ENCODE peak calls at places on chromosomes 6 and 20, in six cellular contexts. Q is neuronal stem cell, R is adrenal gland, U is WERI-Rb-1, P is DND-41, H is pancreas. K is an unnamed sample.

GRCh38 chr20:44134897-44135810 is 51.8 kb downstream of the JPH2 start:
- DNase-seq in Q (no peak), R (no peak), U (no peak), P (no peak), H (no peak), K (peak)

GRCh38 chr6:15588966-15589634 is 73.7 kb downstream of the DTNBP1 start:
- DNase-seq in Q (no peak), R (no peak), U (no peak), P (no peak), H (no peak), K (no peak)

GRCh38 chr6:17986656-17987575 is 519 bp downstream of the KIF13A start:
- DNase-seq in Q (peak), R (peak), U (peak), P (no peak), H (peak), K (no peak)

GRCh38 chr6:122393339-122393896 is 6.0 kb upstream of the HSF2 start:
- DNase-seq in Q (no peak), R (no peak), U (no peak), P (no peak), H (no peak), K (no peak)

GRCh38 chr6:148535976-148536375 is 193.3 kb downstream of the SASH1 start:
- DNase-seq in Q (no peak), R (no peak), U (no peak), P (no peak), H (no peak), K (no peak)

GRCh38 chr20:59145926-59146800 is 17.5 kb upstream of the ZNF831 start:
- DNase-seq in Q (no peak), R (no peak), U (no peak), P (no peak), H (no peak), K (no peak)

GRCh38 chr6:138188278-138188923 is 26.7 kb downstream of the ARFGEF3 start:
- DNase-seq in Q (no peak), R (no peak), U (no peak), P (no peak), H (no peak), K (no peak)

GRCh38 chr6:72760130-72760793 is 138.4 kb downstream of the KCNQ5 start:
- DNase-seq in Q (no peak), R (no peak), U (no peak), P (no peak), H (no peak), K (no peak)

GRCh38 chr6:81515562-81516453 is 236.7 kb downstream of the TENT5A start:
- DNase-seq in Q (no peak), R (no peak), U (no peak), P (no peak), H (no peak), K (no peak)

GRCh38 chr6:28565823-28566526 is 40.3 kb downstream of the GPX5 start:
- DNase-seq in Q (no peak), R (no peak), U (no peak), P (no peak), H (no peak), K (no peak)

GRCh38 chr6:168473197-168473596 is 32.2 kb downstream of the SMOC2 start:
- DNase-seq in Q (no peak), R (no peak), U (no peak), P (no peak), H (no peak), K (no peak)

GRCh38 chr6:123589317-123589716 is 47.4 kb downstream of the TRDN start:
- DNase-seq in Q (no peak), R (no peak), U (no peak), P (no peak), H (no peak), K (no peak)

GRCh38 chr6:136365781-136366354 is 76.2 kb upstream of the BCLAF1 start:
- DNase-seq in Q (no peak), R (peak), U (no peak), P (no peak), H (no peak), K (no peak)

GRCh38 chr6:57265755-57266221 is 43.7 kb upstream of the RAB23 start:
- DNase-seq in Q (no peak), R (no peak), U (no peak), P (no peak), H (no peak), K (no peak)

GRCh38 chr6:56692586-56693245 is 50.0 kb upstream of the DST start:
- DNase-seq in Q (no peak), R (no peak), U (peak), P (no peak), H (no peak), K (no peak)

GRCh38 chr6:16239090-16239797 is 857 bp downstream of the GMPR start:
- DNase-seq in Q (no peak), R (peak), U (peak), P (no peak), H (peak), K (no peak)

GRCh38 chr20:57514273-57514751 is 10.6 kb downstream of the CTCFL start:
- DNase-seq in Q (peak), R (peak), U (peak), P (peak), H (peak), K (peak)

GRCh38 chr20:3318226-3318884 is 79.4 kb upstream of the SLC4A11 start:
- DNase-seq in Q (no peak), R (no peak), U (no peak), P (no peak), H (no peak), K (no peak)

GRCh38 chr6:52253494-52253893 is 9.2 kb upstream of the IL17F start:
- DNase-seq in Q (no peak), R (no peak), U (no peak), P (no peak), H (no peak), K (no peak)

GRCh38 chr6:51569594-51569993 is 517.8 kb downstream of the PKHD1 start:
- DNase-seq in Q (no peak), R (no peak), U (peak), P (peak), H (no peak), K (peak)

GRCh38 chr20:3842332-3842930 is 4.2 kb upstream of the MAVS start:
- DNase-seq in Q (no peak), R (no peak), U (no peak), P (no peak), H (no peak), K (no peak)

GRCh38 chr6:4936681-4937041 is 67.2 kb downstream of the RPP40 start:
- DNase-seq in Q (no peak), R (peak), U (no peak), P (no peak), H (no peak), K (peak)

GRCh38 chr6:48061630-48062029 is 49.4 kb downstream of the PTCHD4 start:
- DNase-seq in Q (no peak), R (no peak), U (no peak), P (no peak), H (no peak), K (no peak)

GRCh38 chr6:108677357-108677756 is 116.6 kb downstream of the FOXO3 start:
- DNase-seq in Q (no peak), R (no peak), U (no peak), P (no peak), H (no peak), K (no peak)

GRCh38 chr6:106167105-106167814 is 81.1 kb downstream of the PRDM1 start:
- DNase-seq in Q (peak), R (no peak), U (no peak), P (no peak), H (no peak), K (no peak)

GRCh38 chr6:169188051-169188863 is 65.4 kb downstream of the THBS2 start:
- DNase-seq in Q (no peak), R (no peak), U (no peak), P (peak), H (no peak), K (peak)

GRCh38 chr6:140180306-140180705 is 805.9 kb upstream of the CITED2 start:
- DNase-seq in Q (no peak), R (no peak), U (no peak), P (no peak), H (no peak), K (no peak)

GRCh38 chr6:99296261-99296660 is 53.2 kb downstream of the FAXC start:
- DNase-seq in Q (no peak), R (no peak), U (no peak), P (no peak), H (no peak), K (no peak)

GRCh38 chr6:145731432-145731831 is 3.9 kb downstream of the EPM2A start:
- DNase-seq in Q (no peak), R (no peak), U (no peak), P (no peak), H (no peak), K (no peak)

GRCh38 chr20:39886650-39887190 is 802.3 kb downstream of the MAFB start:
- DNase-seq in Q (no peak), R (peak), U (no peak), P (no peak), H (no peak), K (no peak)

GRCh38 chr6:16483315-16483875 is 245.0 kb downstream of the GMPR start:
- DNase-seq in Q (no peak), R (no peak), U (no peak), P (peak), H (no peak), K (peak)

GRCh38 chr6:36851149-36851614 is 11.9 kb upstream of the CPNE5 start:
- DNase-seq in Q (peak), R (peak), U (peak), P (peak), H (no peak), K (peak)

GRCh38 chr6:24780206-24780605 is 5.5 kb downstream of the GMNN start:
- DNase-seq in Q (no peak), R (no peak), U (no peak), P (no peak), H (no peak), K (no peak)

GRCh38 chr6:145841668-145842067 is 27.1 kb upstream of the FBXO30 start:
- DNase-seq in Q (no peak), R (no peak), U (no peak), P (no peak), H (no peak), K (no peak)

GRCh38 chr20:57998276-57998675 is 230.2 kb downstream of the ANKRD60 start:
- DNase-seq in Q (no peak), R (no peak), U (no peak), P (no peak), H (no peak), K (no peak)

GRCh38 chr6:17167327-17167979 is 65.6 kb downstream of the STMND1 start:
- DNase-seq in Q (peak), R (peak), U (peak), P (no peak), H (peak), K (peak)

GRCh38 chr20:41587956-41588355 is 30.2 kb downstream of the CHD6 start:
- DNase-seq in Q (no peak), R (no peak), U (no peak), P (no peak), H (no peak), K (no peak)
- H3K4me3 ChIP-seq in Q (no peak), R (no peak), U (no peak), P (no peak), H (no peak), K (no peak)

GRCh38 chr6:75611011-75611701 is 9.5 kb downstream of the SENP6 start:
- DNase-seq in Q (no peak), R (no peak), U (no peak), P (no peak), H (no peak), K (no peak)

GRCh38 chr6:75612921-75613534 is 11.3 kb downstream of the SENP6 start:
- DNase-seq in Q (no peak), R (no peak), U (no peak), P (no peak), H (no peak), K (no peak)

GRCh38 chr6:75609639-75610590 is 8.2 kb downstream of the SENP6 start:
- DNase-seq in Q (no peak), R (no peak), U (peak), P (no peak), H (no peak), K (no peak)

GRCh38 chr6:75612434-75612833 is 10.8 kb downstream of the SENP6 start:
- DNase-seq in Q (no peak), R (no peak), U (no peak), P (no peak), H (no peak), K (no peak)

GRCh38 chr6:75611702-75612375 is 10.2 kb downstream of the SENP6 start:
- DNase-seq in Q (no peak), R (no peak), U (no peak), P (no peak), H (no peak), K (no peak)
- H3K4me3 ChIP-seq in Q (no peak), R (no peak), U (no peak), P (no peak), H (no peak), K (no peak)

GRCh38 chr20:19692685-19693119 is 65.4 kb upstream of the RIN2 start:
- DNase-seq in Q (peak), R (peak), U (peak), P (peak), H (peak), K (peak)
- H3K4me3 ChIP-seq in Q (no peak), R (no peak), U (no peak), P (no peak), H (no peak), K (no peak)

GRCh38 chr6:41505084-41506049 is 40.8 kb upstream of the FOXP4 start:
- DNase-seq in Q (no peak), R (peak), U (no peak), P (peak), H (peak), K (no peak)
- H3K4me3 ChIP-seq in Q (no peak), R (peak), U (peak), P (no peak), H (peak), K (no peak)

GRCh38 chr20:1468117-1468624 is 1.5 kb upstream of the NSFL1C start:
- DNase-seq in Q (no peak), R (no peak), U (no peak), P (no peak), H (no peak), K (no peak)

GRCh38 chr20:1471242-1471641 is 4.6 kb upstream of the NSFL1C start:
- DNase-seq in Q (no peak), R (no peak), U (no peak), P (no peak), H (no peak), K (no peak)

GRCh38 chr20:1467355-1468116 is 887 bp upstream of the NSFL1C start:
- DNase-seq in Q (no peak), R (peak), U (no peak), P (no peak), H (peak), K (no peak)

GRCh38 chr20:1469306-1469905 is 2.8 kb upstream of the NSFL1C start:
- DNase-seq in Q (no peak), R (no peak), U (no peak), P (no peak), H (peak), K (no peak)

DNA sequence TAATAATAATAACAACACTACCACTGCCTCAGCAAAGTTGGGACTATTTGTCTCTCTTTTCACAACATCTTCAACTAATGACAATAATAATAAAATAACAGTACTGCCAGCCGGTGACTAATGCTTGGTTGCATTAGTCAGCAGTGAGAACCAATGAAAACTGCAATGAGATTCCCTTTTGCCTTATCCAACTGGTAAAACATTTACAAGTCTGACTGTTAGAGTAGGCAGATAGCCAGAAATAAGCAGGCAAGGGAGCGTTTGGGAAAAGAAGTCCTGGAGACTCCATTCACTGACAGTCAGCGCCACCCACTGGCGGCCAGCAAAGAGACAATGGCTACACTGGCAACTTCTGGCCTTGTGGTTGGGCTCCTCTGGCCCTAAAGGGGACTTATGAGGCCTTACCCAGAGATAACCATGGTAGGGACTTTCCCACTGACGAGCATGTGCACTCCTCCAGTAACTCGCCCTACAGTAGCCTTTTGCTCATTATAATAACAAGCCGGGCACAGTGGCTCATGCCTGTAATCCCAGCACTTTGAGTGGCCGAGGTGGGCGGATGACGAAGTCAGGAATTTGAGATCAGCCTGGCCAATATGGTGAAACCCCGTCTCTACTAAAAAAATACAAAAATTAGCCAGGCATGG is 3.4 kb upstream of the NSFL1C start:
- DNase-seq in Q (peak), R (peak), U (peak), P (peak), H (peak), K (no peak)
- H3K4me3 ChIP-seq in Q (no peak), R (no peak), U (no peak), P (no peak), H (no peak), K (no peak)

GRCh38 chr20:50919567-50919966 is 11.7 kb downstream of the ADNP start:
- DNase-seq in Q (no peak), R (peak), U (no peak), P (no peak), H (peak), K (no peak)

GRCh38 chr20:50924261-50924660 is 7.0 kb downstream of the ADNP start:
- DNase-seq in Q (no peak), R (no peak), U (no peak), P (no peak), H (no peak), K (no peak)

GRCh38 chr20:50918403-50918802 is 12.8 kb downstream of the ADNP start:
- DNase-seq in Q (no peak), R (no peak), U (no peak), P (no peak), H (no peak), K (no peak)

GRCh38 chr20:50921783-50922501 is 9.3 kb downstream of the ADNP start:
- DNase-seq in Q (no peak), R (no peak), U (no peak), P (no peak), H (no peak), K (no peak)

DNA sequence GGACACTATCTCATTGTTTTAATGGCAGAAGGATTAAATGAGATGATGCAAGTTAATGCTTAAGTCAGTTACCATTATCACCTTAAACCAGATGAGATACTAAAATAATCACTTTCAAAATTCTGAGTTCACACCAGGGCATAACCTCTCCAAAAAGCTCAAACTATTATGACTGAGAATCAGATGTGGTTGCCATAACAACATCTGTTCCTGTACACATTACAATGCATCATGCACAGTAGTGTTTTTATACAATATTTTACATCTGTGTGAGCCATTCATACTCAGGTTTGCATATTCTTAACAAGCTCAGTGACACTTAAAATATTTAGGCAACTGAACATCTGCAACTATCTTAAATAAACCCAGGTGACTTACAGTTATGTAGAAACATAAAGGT is 10.2 kb downstream of the ADNP start:
- DNase-seq in Q (no peak), R (no peak), U (no peak), P (no peak), H (no peak), K (no peak)
- H3K4me3 ChIP-seq in Q (no peak), R (no peak), U (no peak), P (no peak), H (no peak), K (no peak)

DNA sequence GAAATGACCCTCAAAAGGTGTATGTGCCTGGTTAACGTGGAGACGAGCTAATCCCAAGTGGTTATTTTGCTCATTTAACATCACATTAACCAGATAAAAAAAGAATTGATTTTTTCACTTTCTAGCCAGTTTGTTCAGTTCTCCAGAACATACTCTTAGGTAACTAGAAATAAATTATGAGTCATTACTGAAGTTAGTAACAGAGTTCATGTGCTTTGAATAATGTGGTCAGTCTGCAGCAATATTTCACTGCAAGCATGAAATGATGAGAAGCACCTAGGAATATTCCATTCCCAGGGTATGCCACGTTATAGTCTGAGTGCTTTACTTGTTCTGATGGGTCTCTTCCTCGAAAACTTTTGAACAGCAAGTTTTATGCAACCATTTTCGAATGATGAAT is 138.3 kb upstream of the INSM1 start:
- DNase-seq in Q (no peak), R (no peak), U (no peak), P (no peak), H (no peak), K (no peak)
- H3K4me3 ChIP-seq in Q (no peak), R (no peak), U (no peak), P (no peak), H (no peak), K (no peak)

DNA sequence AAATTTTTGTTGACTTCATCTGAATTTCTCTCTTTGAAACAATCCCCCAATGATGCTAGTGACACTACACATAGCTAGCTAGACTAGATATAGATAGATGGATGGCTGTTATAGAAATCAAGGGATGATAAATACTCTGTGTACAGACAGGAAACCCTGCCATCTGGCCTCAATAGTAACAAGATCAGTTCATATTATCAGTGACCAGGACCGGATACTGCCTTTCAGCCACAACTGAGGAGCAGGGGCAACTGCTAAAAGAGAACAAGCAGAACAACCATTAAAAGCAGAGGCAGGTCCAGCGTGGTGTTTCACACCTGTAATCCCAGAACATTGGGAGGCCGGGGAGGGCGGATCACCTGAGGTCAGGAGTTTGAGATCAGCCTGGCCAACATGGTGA is 118.3 kb upstream of the FAM184A start:
- DNase-seq in Q (no peak), R (no peak), U (no peak), P (no peak), H (no peak), K (no peak)
- H3K4me3 ChIP-seq in Q (no peak), R (no peak), U (no peak), P (no peak), H (no peak), K (no peak)

K was measured in Jurkat, Clone E6-1.